ENCODE peak calls at places on chromosomes 2 and 18, in ten cellular contexts. One of them, this sample, is unnamed. For H3K4me1, the result is how much of the 10 kb centered on the place peaks cover.

GRCh38 chr2:232480201-232481190 is 7.1 kb downstream of the ECEL1 start:
- DNase-seq in HAP-1: no peak
- DNase-seq in CD8-positive, alpha-beta T cell: no peak
- DNase-seq in GM23248: no peak
- DNase-seq in PC-9: no peak
- DNase-seq in lower lobe of right lung: peak
- DNase-seq in MM.1S: no peak
- DNase-seq in prostate gland: no peak
- DNase-seq in neuronal stem cell: no peak
- DNase-seq in IMR-90: no peak
- DNase-seq in this sample: no peak

GRCh38 chr2:176852667-176853066 is 359.9 kb upstream of the HNRNPA3 start:
- DNase-seq in HAP-1: no peak
- DNase-seq in CD8-positive, alpha-beta T cell: peak
- DNase-seq in GM23248: no peak
- DNase-seq in PC-9: no peak
- DNase-seq in lower lobe of right lung: no peak
- DNase-seq in MM.1S: peak
- DNase-seq in prostate gland: no peak
- DNase-seq in neuronal stem cell: no peak
- DNase-seq in IMR-90: no peak
- DNase-seq in this sample: no peak

GRCh38 chr2:141316606-141317005 is 814.2 kb downstream of the LRP1B start:
- DNase-seq in HAP-1: peak
- DNase-seq in CD8-positive, alpha-beta T cell: no peak
- DNase-seq in GM23248: no peak
- DNase-seq in PC-9: no peak
- DNase-seq in lower lobe of right lung: no peak
- DNase-seq in MM.1S: no peak
- DNase-seq in prostate gland: no peak
- DNase-seq in neuronal stem cell: no peak
- DNase-seq in IMR-90: no peak
- DNase-seq in this sample: no peak

GRCh38 chr2:239035997-239036731 is 188.3 kb downstream of the TWIST2 start:
- DNase-seq in HAP-1: no peak
- DNase-seq in CD8-positive, alpha-beta T cell: no peak
- DNase-seq in GM23248: no peak
- DNase-seq in PC-9: peak
- DNase-seq in lower lobe of right lung: no peak
- DNase-seq in MM.1S: no peak
- DNase-seq in prostate gland: no peak
- DNase-seq in neuronal stem cell: no peak
- DNase-seq in IMR-90: no peak
- DNase-seq in this sample: peak

GRCh38 chr18:77858331-77858730 is 608.7 kb downstream of the GALR1 start:
- DNase-seq in HAP-1: no peak
- DNase-seq in CD8-positive, alpha-beta T cell: no peak
- DNase-seq in GM23248: no peak
- DNase-seq in PC-9: no peak
- DNase-seq in lower lobe of right lung: no peak
- DNase-seq in MM.1S: no peak
- DNase-seq in prostate gland: no peak
- DNase-seq in neuronal stem cell: no peak
- DNase-seq in IMR-90: no peak
- DNase-seq in this sample: no peak

GRCh38 chr2:191349990-191350389 is 104.8 kb downstream of the MYO1B start:
- DNase-seq in HAP-1: no peak
- DNase-seq in CD8-positive, alpha-beta T cell: no peak
- DNase-seq in GM23248: no peak
- DNase-seq in PC-9: no peak
- DNase-seq in lower lobe of right lung: no peak
- DNase-seq in MM.1S: no peak
- DNase-seq in prostate gland: no peak
- DNase-seq in neuronal stem cell: no peak
- DNase-seq in IMR-90: no peak
- DNase-seq in this sample: no peak

GRCh38 chr2:28206786-28207185 is 185.9 kb upstream of the FOSL2 start:
- DNase-seq in HAP-1: peak
- DNase-seq in CD8-positive, alpha-beta T cell: no peak
- DNase-seq in GM23248: no peak
- DNase-seq in PC-9: no peak
- DNase-seq in lower lobe of right lung: no peak
- DNase-seq in MM.1S: no peak
- DNase-seq in prostate gland: no peak
- DNase-seq in neuronal stem cell: no peak
- DNase-seq in IMR-90: no peak
- DNase-seq in this sample: no peak

GRCh38 chr2:72145658-72146329 is 1.9 kb downstream of the CYP26B1 start:
- DNase-seq in HAP-1: no peak
- DNase-seq in CD8-positive, alpha-beta T cell: no peak
- DNase-seq in GM23248: peak
- DNase-seq in PC-9: no peak
- DNase-seq in lower lobe of right lung: no peak
- DNase-seq in MM.1S: no peak
- DNase-seq in prostate gland: no peak
- DNase-seq in neuronal stem cell: no peak
- DNase-seq in IMR-90: no peak
- DNase-seq in this sample: no peak

DNA sequence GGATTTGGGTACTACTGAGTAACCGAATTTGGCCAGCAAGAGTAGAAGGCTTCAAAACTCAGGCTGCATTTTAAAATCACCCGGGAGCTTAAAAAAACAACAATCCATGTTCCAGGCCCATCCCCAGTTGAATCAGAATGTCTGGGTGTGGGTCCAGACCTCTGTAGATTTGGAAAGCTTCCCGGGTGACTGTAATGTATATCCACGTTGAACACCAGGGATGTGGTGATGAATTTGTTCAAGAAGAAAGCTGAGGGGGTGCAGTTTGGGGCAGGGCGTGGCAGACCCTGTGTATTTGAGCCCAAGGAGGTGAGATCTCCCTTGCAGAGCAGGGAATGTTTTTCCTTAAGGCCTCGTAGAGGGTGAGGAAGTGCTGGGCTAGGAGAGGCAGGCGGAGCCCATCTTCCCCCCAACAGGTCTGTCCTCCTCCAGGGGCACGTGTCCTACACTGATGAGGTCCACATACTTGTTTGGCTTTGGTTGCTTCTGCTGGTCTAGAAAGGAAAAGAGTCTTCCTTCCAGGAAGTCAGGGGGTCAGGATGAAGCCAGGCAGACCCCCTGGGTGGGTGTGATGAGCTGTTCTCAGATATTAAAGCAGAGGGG is 5.8 kb downstream of the SH3BP4 start:
- DNase-seq in HAP-1: no peak
- DNase-seq in CD8-positive, alpha-beta T cell: no peak
- DNase-seq in GM23248: peak
- DNase-seq in PC-9: no peak
- DNase-seq in lower lobe of right lung: peak
- DNase-seq in MM.1S: no peak
- DNase-seq in prostate gland: no peak
- DNase-seq in neuronal stem cell: no peak
- DNase-seq in IMR-90: peak
- DNase-seq in this sample: no peak
- H3K4me1 ChIP-seq in HAP-1: under half
- H3K4me1 ChIP-seq in CD8-positive, alpha-beta T cell: under half
- H3K4me1 ChIP-seq in GM23248: half or more
- H3K4me1 ChIP-seq in PC-9: half or more
- H3K4me1 ChIP-seq in lower lobe of right lung: under half
- H3K4me1 ChIP-seq in MM.1S: under half
- H3K4me1 ChIP-seq in prostate gland: under half
- H3K4me1 ChIP-seq in neuronal stem cell: under half
- H3K4me1 ChIP-seq in IMR-90: under half
- H3K4me1 ChIP-seq in this sample: under half

GRCh38 chr2:9167718-9168657 is 38.6 kb upstream of the ASAP2 start:
- DNase-seq in HAP-1: no peak
- DNase-seq in CD8-positive, alpha-beta T cell: no peak
- DNase-seq in GM23248: no peak
- DNase-seq in PC-9: no peak
- DNase-seq in lower lobe of right lung: no peak
- DNase-seq in MM.1S: no peak
- DNase-seq in prostate gland: no peak
- DNase-seq in neuronal stem cell: no peak
- DNase-seq in IMR-90: no peak
- DNase-seq in this sample: no peak

GRCh38 chr2:9170458-9171130 is 36.0 kb upstream of the ASAP2 start:
- DNase-seq in HAP-1: no peak
- DNase-seq in CD8-positive, alpha-beta T cell: no peak
- DNase-seq in GM23248: no peak
- DNase-seq in PC-9: peak
- DNase-seq in lower lobe of right lung: no peak
- DNase-seq in MM.1S: no peak
- DNase-seq in prostate gland: no peak
- DNase-seq in neuronal stem cell: no peak
- DNase-seq in IMR-90: no peak
- DNase-seq in this sample: no peak

GRCh38 chr2:9168851-9169250 is 37.8 kb upstream of the ASAP2 start:
- DNase-seq in HAP-1: no peak
- DNase-seq in CD8-positive, alpha-beta T cell: no peak
- DNase-seq in GM23248: no peak
- DNase-seq in PC-9: no peak
- DNase-seq in lower lobe of right lung: no peak
- DNase-seq in MM.1S: no peak
- DNase-seq in prostate gland: no peak
- DNase-seq in neuronal stem cell: no peak
- DNase-seq in IMR-90: no peak
- DNase-seq in this sample: no peak

GRCh38 chr2:9166579-9167392 is 39.8 kb upstream of the ASAP2 start:
- DNase-seq in HAP-1: no peak
- DNase-seq in CD8-positive, alpha-beta T cell: no peak
- DNase-seq in GM23248: peak
- DNase-seq in PC-9: no peak
- DNase-seq in lower lobe of right lung: no peak
- DNase-seq in MM.1S: no peak
- DNase-seq in prostate gland: no peak
- DNase-seq in neuronal stem cell: no peak
- DNase-seq in IMR-90: peak
- DNase-seq in this sample: no peak

GRCh38 chr2:9169310-9170107 is 37.1 kb upstream of the ASAP2 start:
- DNase-seq in HAP-1: no peak
- DNase-seq in CD8-positive, alpha-beta T cell: no peak
- DNase-seq in GM23248: no peak
- DNase-seq in PC-9: no peak
- DNase-seq in lower lobe of right lung: no peak
- DNase-seq in MM.1S: no peak
- DNase-seq in prostate gland: no peak
- DNase-seq in neuronal stem cell: no peak
- DNase-seq in IMR-90: no peak
- DNase-seq in this sample: no peak
- H3K4me1 ChIP-seq in HAP-1: under half
- H3K4me1 ChIP-seq in CD8-positive, alpha-beta T cell: under half
- H3K4me1 ChIP-seq in GM23248: under half
- H3K4me1 ChIP-seq in PC-9: half or more
- H3K4me1 ChIP-seq in lower lobe of right lung: under half
- H3K4me1 ChIP-seq in MM.1S: under half
- H3K4me1 ChIP-seq in prostate gland: under half
- H3K4me1 ChIP-seq in neuronal stem cell: under half
- H3K4me1 ChIP-seq in IMR-90: under half
- H3K4me1 ChIP-seq in this sample: under half

DNA sequence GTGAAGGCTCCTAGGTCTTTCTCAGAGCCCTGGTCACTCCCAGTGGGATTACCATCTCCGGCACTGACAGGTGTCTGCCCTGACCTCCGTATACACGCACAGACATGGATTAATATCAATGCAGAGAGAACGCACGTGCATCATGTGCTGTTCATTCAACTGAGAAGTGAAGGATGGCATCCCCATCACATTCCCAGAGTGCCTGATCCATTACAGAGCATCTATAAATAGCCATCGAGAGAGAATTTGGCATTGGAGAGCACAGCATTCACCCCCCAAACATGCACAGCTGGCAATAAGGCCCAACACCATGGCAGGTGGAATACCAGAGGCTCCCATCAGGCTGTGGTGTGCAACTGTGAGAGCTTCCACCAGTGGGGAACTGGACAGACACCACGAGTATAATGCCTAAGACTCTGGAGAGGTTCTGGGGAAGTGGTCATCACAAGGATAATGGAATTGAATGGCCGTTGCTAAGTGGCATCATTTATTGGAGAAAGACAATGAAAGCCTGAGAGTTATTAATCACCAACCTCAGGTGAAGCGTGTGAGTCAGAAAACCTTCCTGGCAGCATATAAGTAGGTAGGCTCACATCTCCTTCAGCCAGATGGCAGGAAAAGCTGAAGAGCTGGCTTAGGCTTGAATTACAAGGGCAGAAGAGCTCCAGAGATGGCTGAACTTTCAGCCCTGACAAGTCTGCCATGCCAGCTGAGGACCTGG is 244.5 kb upstream of the ID2 start:
- DNase-seq in HAP-1: no peak
- DNase-seq in CD8-positive, alpha-beta T cell: no peak
- DNase-seq in GM23248: peak
- DNase-seq in PC-9: no peak
- DNase-seq in lower lobe of right lung: no peak
- DNase-seq in MM.1S: no peak
- DNase-seq in prostate gland: no peak
- DNase-seq in neuronal stem cell: no peak
- DNase-seq in IMR-90: no peak
- DNase-seq in this sample: no peak
- H3K4me1 ChIP-seq in HAP-1: under half
- H3K4me1 ChIP-seq in CD8-positive, alpha-beta T cell: under half
- H3K4me1 ChIP-seq in GM23248: under half
- H3K4me1 ChIP-seq in PC-9: under half
- H3K4me1 ChIP-seq in lower lobe of right lung: under half
- H3K4me1 ChIP-seq in MM.1S: under half
- H3K4me1 ChIP-seq in prostate gland: under half
- H3K4me1 ChIP-seq in neuronal stem cell: under half
- H3K4me1 ChIP-seq in IMR-90: under half
- H3K4me1 ChIP-seq in this sample: under half

GRCh38 chr2:152580722-152581121 is 136.5 kb downstream of the PRPF40A start:
- DNase-seq in HAP-1: no peak
- DNase-seq in CD8-positive, alpha-beta T cell: no peak
- DNase-seq in GM23248: no peak
- DNase-seq in PC-9: no peak
- DNase-seq in lower lobe of right lung: no peak
- DNase-seq in MM.1S: no peak
- DNase-seq in prostate gland: no peak
- DNase-seq in neuronal stem cell: no peak
- DNase-seq in IMR-90: no peak
- DNase-seq in this sample: no peak

GRCh38 chr2:152582081-152582480 is 135.2 kb downstream of the PRPF40A start:
- DNase-seq in HAP-1: no peak
- DNase-seq in CD8-positive, alpha-beta T cell: no peak
- DNase-seq in GM23248: no peak
- DNase-seq in PC-9: no peak
- DNase-seq in lower lobe of right lung: no peak
- DNase-seq in MM.1S: no peak
- DNase-seq in prostate gland: no peak
- DNase-seq in neuronal stem cell: no peak
- DNase-seq in IMR-90: no peak
- DNase-seq in this sample: no peak

GRCh38 chr2:152583512-152584188 is 133.6 kb downstream of the PRPF40A start:
- DNase-seq in HAP-1: no peak
- DNase-seq in CD8-positive, alpha-beta T cell: no peak
- DNase-seq in GM23248: no peak
- DNase-seq in PC-9: no peak
- DNase-seq in lower lobe of right lung: no peak
- DNase-seq in MM.1S: no peak
- DNase-seq in prostate gland: no peak
- DNase-seq in neuronal stem cell: no peak
- DNase-seq in IMR-90: no peak
- DNase-seq in this sample: no peak

GRCh38 chr2:152578573-152578972 is 138.7 kb downstream of the PRPF40A start:
- DNase-seq in HAP-1: no peak
- DNase-seq in CD8-positive, alpha-beta T cell: no peak
- DNase-seq in GM23248: no peak
- DNase-seq in PC-9: no peak
- DNase-seq in lower lobe of right lung: no peak
- DNase-seq in MM.1S: no peak
- DNase-seq in prostate gland: no peak
- DNase-seq in neuronal stem cell: no peak
- DNase-seq in IMR-90: no peak
- DNase-seq in this sample: no peak

GRCh38 chr2:152581360-152581759 is 135.9 kb downstream of the PRPF40A start:
- DNase-seq in HAP-1: peak
- DNase-seq in CD8-positive, alpha-beta T cell: no peak
- DNase-seq in GM23248: no peak
- DNase-seq in PC-9: no peak
- DNase-seq in lower lobe of right lung: no peak
- DNase-seq in MM.1S: no peak
- DNase-seq in prostate gland: peak
- DNase-seq in neuronal stem cell: no peak
- DNase-seq in IMR-90: no peak
- DNase-seq in this sample: no peak
- H3K4me1 ChIP-seq in HAP-1: under half
- H3K4me1 ChIP-seq in CD8-positive, alpha-beta T cell: under half
- H3K4me1 ChIP-seq in GM23248: under half
- H3K4me1 ChIP-seq in PC-9: under half
- H3K4me1 ChIP-seq in lower lobe of right lung: under half
- H3K4me1 ChIP-seq in MM.1S: under half
- H3K4me1 ChIP-seq in prostate gland: under half
- H3K4me1 ChIP-seq in neuronal stem cell: under half
- H3K4me1 ChIP-seq in IMR-90: under half
- H3K4me1 ChIP-seq in this sample: under half